ENCODE peak calls at places on chromosomes 7 and 10, in five cellular contexts. One of them, this sample, is unnamed.

GRCh38 chr10:23338155-23338828 is 6.3 kb downstream of the C10orf67 start:
- DNase-seq in heart right ventricle: no peak
- DNase-seq in GM12865: no peak
- DNase-seq in RWPE1: no peak
- DNase-seq in AG08395: no peak
- DNase-seq in this sample: peak

GRCh38 chr10:18145652-18146051 is 5.4 kb downstream of the CACNB2 start:
- DNase-seq in heart right ventricle: no peak
- DNase-seq in GM12865: no peak
- DNase-seq in RWPE1: no peak
- DNase-seq in AG08395: no peak
- DNase-seq in this sample: no peak

GRCh38 chr7:140229591-140230516 is 53.1 kb upstream of the KDM7A start:
- DNase-seq in heart right ventricle: no peak
- DNase-seq in GM12865: peak
- DNase-seq in RWPE1: no peak
- DNase-seq in AG08395: no peak
- DNase-seq in this sample: peak

GRCh38 chr7:16993543-16993942 is 111.8 kb upstream of the AGR3 start:
- DNase-seq in heart right ventricle: no peak
- DNase-seq in GM12865: no peak
- DNase-seq in RWPE1: no peak
- DNase-seq in AG08395: no peak
- DNase-seq in this sample: no peak

GRCh38 chr7:127768241-127768640 is 116.2 kb downstream of the SND1 start:
- DNase-seq in heart right ventricle: no peak
- DNase-seq in GM12865: no peak
- DNase-seq in RWPE1: no peak
- DNase-seq in AG08395: no peak
- DNase-seq in this sample: no peak

GRCh38 chr10:68647928-68648327 is 73.1 kb upstream of the CCAR1 start:
- DNase-seq in heart right ventricle: no peak
- DNase-seq in GM12865: no peak
- DNase-seq in RWPE1: peak
- DNase-seq in AG08395: peak
- DNase-seq in this sample: no peak

GRCh38 chr7:112414855-112415490 is 35.3 kb upstream of the IFRD1 start:
- DNase-seq in heart right ventricle: no peak
- DNase-seq in GM12865: peak
- DNase-seq in RWPE1: peak
- DNase-seq in AG08395: peak
- DNase-seq in this sample: no peak

GRCh38 chr10:42149722-42150427 is 488.5 kb downstream of the ZNF33B start:
- DNase-seq in heart right ventricle: no peak
- DNase-seq in GM12865: no peak
- DNase-seq in RWPE1: no peak
- DNase-seq in AG08395: peak
- DNase-seq in this sample: no peak

GRCh38 chr10:22317121-22317370 is 858 bp downstream of the COMMD3 start:
- DNase-seq in heart right ventricle: no peak
- DNase-seq in GM12865: no peak
- DNase-seq in RWPE1: no peak
- DNase-seq in AG08395: no peak
- DNase-seq in this sample: no peak

GRCh38 chr10:10967029-10967428 is 50.6 kb upstream of the CELF2 start:
- DNase-seq in heart right ventricle: no peak
- DNase-seq in GM12865: no peak
- DNase-seq in RWPE1: no peak
- DNase-seq in AG08395: no peak
- DNase-seq in this sample: no peak

GRCh38 chr10:27192284-27192683 is 37.1 kb downstream of the MASTL start:
- DNase-seq in heart right ventricle: no peak
- DNase-seq in GM12865: no peak
- DNase-seq in RWPE1: peak
- DNase-seq in AG08395: peak
- DNase-seq in this sample: no peak

GRCh38 chr7:80134536-80135305 is at the start of gene GNAI1:
- DNase-seq in heart right ventricle: peak
- DNase-seq in GM12865: peak
- DNase-seq in RWPE1: peak
- DNase-seq in AG08395: peak
- DNase-seq in this sample: peak

GRCh38 chr7:42167206-42167913 is 69.6 kb downstream of the GLI3 start:
- DNase-seq in heart right ventricle: no peak
- DNase-seq in GM12865: no peak
- DNase-seq in RWPE1: no peak
- DNase-seq in AG08395: no peak
- DNase-seq in this sample: no peak

GRCh38 chr10:22723343-22723779 is 9.0 kb upstream of the PIP4K2A start:
- DNase-seq in heart right ventricle: no peak
- DNase-seq in GM12865: peak
- DNase-seq in RWPE1: no peak
- DNase-seq in AG08395: no peak
- DNase-seq in this sample: no peak

GRCh38 chr7:104980440-104980839 is 33.6 kb upstream of the KMT2E start:
- DNase-seq in heart right ventricle: no peak
- DNase-seq in GM12865: no peak
- DNase-seq in RWPE1: no peak
- DNase-seq in AG08395: no peak
- DNase-seq in this sample: no peak